ENCODE peak calls at places on chromosomes 4 and X, in seven cellular contexts. S is Caco-2; O is AG08395; K is activated CD4-positive, alpha-beta T cell treated with anti-CD3 and anti-CD28 coated beads, Interleukin-2, amount 50 U/mL, for 1 hour; V is endothelial cell; J is iris pigment epithelial cell; A is ecto neural progenitor cell. B is an unnamed sample.
A peak's percentile ranks its signal among the peaks of the same experiment; 100 is the strongest.

GRCh38 chr4:78737951-78738350 is 38.2 kb upstream of the BMP2K start:
- DNase-seq in S (no peak), O (no peak), K (no peak), V (no peak), J (no peak), A (no peak), B (no peak)

GRCh38 chrX:44770111-44770510 is 73.7 kb upstream of the DUSP21 start:
- DNase-seq in S (no peak), O (no peak), K (no peak), V (no peak), J (no peak), A (no peak), B (no peak)

GRCh38 chr4:78171482-78171881 is 114.4 kb downstream of the FRAS1 start:
- DNase-seq in S (no peak), O (no peak), K (no peak), V (no peak), J (no peak), A (no peak), B (no peak)

GRCh38 chr4:42282081-42282901 is 115.0 kb upstream of the SHISA3 start:
- DNase-seq in S (no peak), O (peak; percentile 70), K (no peak), V (peak; percentile 60), J (peak; percentile 64), A (peak; percentile 59), B (no peak)

GRCh38 chr4:113145519-113146291 is 96.3 kb downstream of the ANK2 start:
- DNase-seq in S (no peak), O (no peak), K (no peak), V (peak; percentile 9), J (no peak), A (peak; percentile 59), B (no peak)

GRCh38 chr4:149980941-149981340 is 97.3 kb upstream of the DCLK2 start:
- DNase-seq in S (peak; percentile 35), O (peak; percentile 69), K (peak; percentile 39), V (peak; percentile 67), J (peak; percentile 51), A (no peak), B (no peak)

GRCh38 chrX:24718771-24719170 is 25.1 kb downstream of the POLA1 start:
- DNase-seq in S (no peak), O (no peak), K (no peak), V (no peak), J (no peak), A (no peak), B (no peak)

GRCh38 chr4:186190456-186191265 is 706 bp upstream of the CYP4V2 start:
- DNase-seq in S (no peak), O (peak; percentile 41), K (peak; percentile 47), V (peak; percentile 26), J (peak; percentile 29), A (no peak), B (no peak)

GRCh38 chr4:142307857-142308256 is 538.2 kb downstream of the INPP4B start:
- DNase-seq in S (no peak), O (no peak), K (no peak), V (no peak), J (no peak), A (no peak), B (no peak)

GRCh38 chr4:118124977-118125376 is 90.7 kb downstream of the NDST3 start:
- DNase-seq in S (no peak), O (no peak), K (no peak), V (no peak), J (peak; percentile 34), A (no peak), B (no peak)

GRCh38 chr4:7367894-7368293 is 66.8 kb downstream of the PSAPL1 start:
- DNase-seq in S (no peak), O (no peak), K (no peak), V (no peak), J (no peak), A (no peak), B (no peak)

GRCh38 chr4:27463816-27464215 is 603.2 kb downstream of the STIM2 start:
- DNase-seq in S (no peak), O (no peak), K (no peak), V (no peak), J (peak; percentile 44), A (no peak), B (no peak)